ENCODE peak calls at places on chromosomes 3 and 15, in ten cellular contexts. One of them, this sample, is unnamed.

GRCh38 chr3:181880339-181880738 is 168.6 kb downstream of the SOX2 start:
- DNase-seq in HFF-Myc: no peak
- DNase-seq in heart left ventricle: no peak
- DNase-seq in heart right ventricle: no peak
- DNase-seq in WTC11: no peak
- DNase-seq in Calu3: no peak
- DNase-seq in AG09309: no peak
- DNase-seq in right atrium auricular region: no peak
- DNase-seq in left lung: no peak
- DNase-seq in fibroblast of lung: no peak
- DNase-seq in this sample: no peak

GRCh38 chr15:88656760-88657221 is 18.0 kb downstream of the ISG20 start:
- DNase-seq in HFF-Myc: no peak
- DNase-seq in heart left ventricle: no peak
- DNase-seq in heart right ventricle: no peak
- DNase-seq in WTC11: no peak
- DNase-seq in Calu3: no peak
- DNase-seq in AG09309: no peak
- DNase-seq in right atrium auricular region: peak
- DNase-seq in left lung: no peak
- DNase-seq in fibroblast of lung: no peak
- DNase-seq in this sample: no peak

GRCh38 chr3:177443469-177443868 is 246.2 kb upstream of the TBL1XR1 start:
- DNase-seq in HFF-Myc: no peak
- DNase-seq in heart left ventricle: no peak
- DNase-seq in heart right ventricle: no peak
- DNase-seq in WTC11: no peak
- DNase-seq in Calu3: peak
- DNase-seq in AG09309: no peak
- DNase-seq in right atrium auricular region: no peak
- DNase-seq in left lung: no peak
- DNase-seq in fibroblast of lung: peak
- DNase-seq in this sample: peak

GRCh38 chr3:4722103-4722502 is 229.0 kb downstream of the ITPR1 start:
- DNase-seq in HFF-Myc: no peak
- DNase-seq in heart left ventricle: peak
- DNase-seq in heart right ventricle: peak
- DNase-seq in WTC11: no peak
- DNase-seq in Calu3: peak
- DNase-seq in AG09309: peak
- DNase-seq in right atrium auricular region: no peak
- DNase-seq in left lung: no peak
- DNase-seq in fibroblast of lung: peak
- DNase-seq in this sample: peak

GRCh38 chr15:60343221-60343970 is 54.4 kb downstream of the ANXA2 start:
- DNase-seq in HFF-Myc: no peak
- DNase-seq in heart left ventricle: no peak
- DNase-seq in heart right ventricle: no peak
- DNase-seq in WTC11: no peak
- DNase-seq in Calu3: no peak
- DNase-seq in AG09309: no peak
- DNase-seq in right atrium auricular region: no peak
- DNase-seq in left lung: no peak
- DNase-seq in fibroblast of lung: no peak
- DNase-seq in this sample: no peak

GRCh38 chr3:58646503-58646902 is 20.1 kb downstream of the FAM3D start:
- DNase-seq in HFF-Myc: no peak
- DNase-seq in heart left ventricle: no peak
- DNase-seq in heart right ventricle: no peak
- DNase-seq in WTC11: no peak
- DNase-seq in Calu3: no peak
- DNase-seq in AG09309: no peak
- DNase-seq in right atrium auricular region: no peak
- DNase-seq in left lung: no peak
- DNase-seq in fibroblast of lung: no peak
- DNase-seq in this sample: peak

GRCh38 chr15:76177491-76178040 is 117.8 kb downstream of the TMEM266 start:
- DNase-seq in HFF-Myc: no peak
- DNase-seq in heart left ventricle: peak
- DNase-seq in heart right ventricle: peak
- DNase-seq in WTC11: no peak
- DNase-seq in Calu3: peak
- DNase-seq in AG09309: peak
- DNase-seq in right atrium auricular region: no peak
- DNase-seq in left lung: no peak
- DNase-seq in fibroblast of lung: peak
- DNase-seq in this sample: peak

GRCh38 chr3:127568604-127569003 is 21.9 kb downstream of the TPRA1 start:
- DNase-seq in HFF-Myc: no peak
- DNase-seq in heart left ventricle: no peak
- DNase-seq in heart right ventricle: no peak
- DNase-seq in WTC11: no peak
- DNase-seq in Calu3: no peak
- DNase-seq in AG09309: no peak
- DNase-seq in right atrium auricular region: no peak
- DNase-seq in left lung: no peak
- DNase-seq in fibroblast of lung: no peak
- DNase-seq in this sample: no peak

GRCh38 chr3:32154180-32154579 is 47.8 kb downstream of the GPD1L start:
- DNase-seq in HFF-Myc: no peak
- DNase-seq in heart left ventricle: no peak
- DNase-seq in heart right ventricle: no peak
- DNase-seq in WTC11: peak
- DNase-seq in Calu3: no peak
- DNase-seq in AG09309: no peak
- DNase-seq in right atrium auricular region: no peak
- DNase-seq in left lung: no peak
- DNase-seq in fibroblast of lung: no peak
- DNase-seq in this sample: no peak

GRCh38 chr15:22810735-22811338 is 24.4 kb downstream of the NIPA1 start:
- DNase-seq in HFF-Myc: no peak
- DNase-seq in heart left ventricle: no peak
- DNase-seq in heart right ventricle: no peak
- DNase-seq in WTC11: no peak
- DNase-seq in Calu3: no peak
- DNase-seq in AG09309: no peak
- DNase-seq in right atrium auricular region: no peak
- DNase-seq in left lung: no peak
- DNase-seq in fibroblast of lung: no peak
- DNase-seq in this sample: no peak

GRCh38 chr3:108437439-108437838 is 73.0 kb downstream of the MYH15 start:
- DNase-seq in HFF-Myc: no peak
- DNase-seq in heart left ventricle: no peak
- DNase-seq in heart right ventricle: no peak
- DNase-seq in WTC11: no peak
- DNase-seq in Calu3: peak
- DNase-seq in AG09309: no peak
- DNase-seq in right atrium auricular region: no peak
- DNase-seq in left lung: no peak
- DNase-seq in fibroblast of lung: no peak
- DNase-seq in this sample: peak

GRCh38 chr3:142077859-142078500 is 71.4 kb downstream of the TFDP2 start:
- DNase-seq in HFF-Myc: no peak
- DNase-seq in heart left ventricle: no peak
- DNase-seq in heart right ventricle: no peak
- DNase-seq in WTC11: no peak
- DNase-seq in Calu3: no peak
- DNase-seq in AG09309: no peak
- DNase-seq in right atrium auricular region: no peak
- DNase-seq in left lung: peak
- DNase-seq in fibroblast of lung: no peak
- DNase-seq in this sample: no peak

GRCh38 chr3:104180906-104181305 is 1185.8 kb upstream of the ALCAM start:
- DNase-seq in HFF-Myc: no peak
- DNase-seq in heart left ventricle: no peak
- DNase-seq in heart right ventricle: no peak
- DNase-seq in WTC11: no peak
- DNase-seq in Calu3: no peak
- DNase-seq in AG09309: no peak
- DNase-seq in right atrium auricular region: no peak
- DNase-seq in left lung: no peak
- DNase-seq in fibroblast of lung: no peak
- DNase-seq in this sample: no peak

GRCh38 chr3:12460132-12460531 is 24.1 kb upstream of the TSEN2 start:
- DNase-seq in HFF-Myc: no peak
- DNase-seq in heart left ventricle: no peak
- DNase-seq in heart right ventricle: no peak
- DNase-seq in WTC11: no peak
- DNase-seq in Calu3: no peak
- DNase-seq in AG09309: no peak
- DNase-seq in right atrium auricular region: no peak
- DNase-seq in left lung: no peak
- DNase-seq in fibroblast of lung: no peak
- DNase-seq in this sample: no peak

DNA sequence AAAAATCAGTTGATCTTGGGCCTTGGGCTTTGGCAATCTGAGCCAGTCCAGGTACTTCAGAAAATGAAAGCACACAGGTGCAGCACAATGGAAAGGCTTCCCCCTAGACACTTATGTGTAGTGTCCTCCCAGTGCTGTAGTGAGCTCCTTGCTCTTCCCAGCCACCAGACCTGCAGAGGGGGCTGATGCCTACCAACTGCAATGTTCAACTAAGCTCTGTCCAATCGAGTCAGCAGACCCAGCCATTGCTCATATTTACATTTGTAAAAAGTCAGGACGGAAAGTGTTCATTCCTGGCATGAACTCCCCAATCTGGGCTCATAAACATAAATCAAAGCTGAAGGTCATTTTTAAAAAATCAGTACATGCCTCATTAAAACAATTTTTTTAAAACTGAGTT is 73.0 kb downstream of the FOXP1 start:
- DNase-seq in HFF-Myc: no peak
- DNase-seq in heart left ventricle: no peak
- DNase-seq in heart right ventricle: no peak
- DNase-seq in WTC11: no peak
- DNase-seq in Calu3: no peak
- DNase-seq in AG09309: peak
- DNase-seq in right atrium auricular region: no peak
- DNase-seq in left lung: no peak
- DNase-seq in fibroblast of lung: peak
- DNase-seq in this sample: no peak
- TF ChIP-seq CTCF in HFF-Myc: peak
- TF ChIP-seq CTCF in heart left ventricle: no peak
- TF ChIP-seq CTCF in heart right ventricle: no peak
- TF ChIP-seq CTCF in WTC11: no peak
- TF ChIP-seq CTCF in Calu3: no peak
- TF ChIP-seq CTCF in AG09309: peak
- TF ChIP-seq CTCF in right atrium auricular region: no peak
- TF ChIP-seq CTCF in left lung: no peak
- TF ChIP-seq CTCF in fibroblast of lung: no peak
- TF ChIP-seq CTCF in this sample: no peak

DNA sequence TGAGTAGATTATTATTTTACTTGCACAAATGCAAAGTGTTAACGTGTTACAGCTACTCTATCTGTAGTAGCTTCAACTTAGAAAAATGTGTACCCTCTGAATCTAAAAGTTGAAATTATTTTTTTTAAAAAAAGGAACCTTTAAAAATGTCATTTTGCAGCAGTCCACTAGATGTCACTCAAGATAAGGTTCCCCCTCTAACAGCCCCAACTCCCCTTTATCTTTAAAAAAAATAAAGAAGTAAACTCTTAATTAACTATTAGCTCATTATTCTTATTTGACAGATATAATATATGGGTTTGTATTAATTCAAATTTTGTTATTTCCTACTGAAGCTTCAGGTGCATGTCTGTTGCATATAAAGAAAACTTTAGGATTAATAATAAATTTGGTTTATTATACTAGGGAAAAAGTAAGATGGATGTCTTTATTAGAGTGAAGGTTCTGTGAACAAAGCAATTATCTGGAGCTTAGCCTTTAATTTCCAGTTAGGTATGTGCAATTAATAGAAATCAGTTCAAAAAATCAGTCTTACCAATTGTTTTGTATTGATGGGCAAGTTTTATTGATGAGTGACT is 288.5 kb downstream of the VGLL3 start:
- DNase-seq in HFF-Myc: no peak
- DNase-seq in heart left ventricle: no peak
- DNase-seq in heart right ventricle: no peak
- DNase-seq in WTC11: no peak
- DNase-seq in Calu3: no peak
- DNase-seq in AG09309: no peak
- DNase-seq in right atrium auricular region: no peak
- DNase-seq in left lung: no peak
- DNase-seq in fibroblast of lung: peak
- DNase-seq in this sample: peak
- TF ChIP-seq CTCF in HFF-Myc: peak
- TF ChIP-seq CTCF in heart left ventricle: peak
- TF ChIP-seq CTCF in heart right ventricle: no peak
- TF ChIP-seq CTCF in WTC11: peak
- TF ChIP-seq CTCF in Calu3: peak
- TF ChIP-seq CTCF in AG09309: peak
- TF ChIP-seq CTCF in right atrium auricular region: no peak
- TF ChIP-seq CTCF in left lung: peak
- TF ChIP-seq CTCF in fibroblast of lung: peak
- TF ChIP-seq CTCF in this sample: peak

GRCh38 chr3:123307064-123307463 is 105.3 kb downstream of the SEC22A start:
- DNase-seq in HFF-Myc: no peak
- DNase-seq in heart left ventricle: no peak
- DNase-seq in heart right ventricle: no peak
- DNase-seq in WTC11: no peak
- DNase-seq in Calu3: no peak
- DNase-seq in AG09309: no peak
- DNase-seq in right atrium auricular region: no peak
- DNase-seq in left lung: no peak
- DNase-seq in fibroblast of lung: no peak
- DNase-seq in this sample: no peak
- TF ChIP-seq CTCF in HFF-Myc: no peak
- TF ChIP-seq CTCF in heart left ventricle: no peak
- TF ChIP-seq CTCF in heart right ventricle: no peak
- TF ChIP-seq CTCF in WTC11: no peak
- TF ChIP-seq CTCF in Calu3: no peak
- TF ChIP-seq CTCF in AG09309: no peak
- TF ChIP-seq CTCF in right atrium auricular region: no peak
- TF ChIP-seq CTCF in left lung: no peak
- TF ChIP-seq CTCF in fibroblast of lung: no peak
- TF ChIP-seq CTCF in this sample: no peak

DNA sequence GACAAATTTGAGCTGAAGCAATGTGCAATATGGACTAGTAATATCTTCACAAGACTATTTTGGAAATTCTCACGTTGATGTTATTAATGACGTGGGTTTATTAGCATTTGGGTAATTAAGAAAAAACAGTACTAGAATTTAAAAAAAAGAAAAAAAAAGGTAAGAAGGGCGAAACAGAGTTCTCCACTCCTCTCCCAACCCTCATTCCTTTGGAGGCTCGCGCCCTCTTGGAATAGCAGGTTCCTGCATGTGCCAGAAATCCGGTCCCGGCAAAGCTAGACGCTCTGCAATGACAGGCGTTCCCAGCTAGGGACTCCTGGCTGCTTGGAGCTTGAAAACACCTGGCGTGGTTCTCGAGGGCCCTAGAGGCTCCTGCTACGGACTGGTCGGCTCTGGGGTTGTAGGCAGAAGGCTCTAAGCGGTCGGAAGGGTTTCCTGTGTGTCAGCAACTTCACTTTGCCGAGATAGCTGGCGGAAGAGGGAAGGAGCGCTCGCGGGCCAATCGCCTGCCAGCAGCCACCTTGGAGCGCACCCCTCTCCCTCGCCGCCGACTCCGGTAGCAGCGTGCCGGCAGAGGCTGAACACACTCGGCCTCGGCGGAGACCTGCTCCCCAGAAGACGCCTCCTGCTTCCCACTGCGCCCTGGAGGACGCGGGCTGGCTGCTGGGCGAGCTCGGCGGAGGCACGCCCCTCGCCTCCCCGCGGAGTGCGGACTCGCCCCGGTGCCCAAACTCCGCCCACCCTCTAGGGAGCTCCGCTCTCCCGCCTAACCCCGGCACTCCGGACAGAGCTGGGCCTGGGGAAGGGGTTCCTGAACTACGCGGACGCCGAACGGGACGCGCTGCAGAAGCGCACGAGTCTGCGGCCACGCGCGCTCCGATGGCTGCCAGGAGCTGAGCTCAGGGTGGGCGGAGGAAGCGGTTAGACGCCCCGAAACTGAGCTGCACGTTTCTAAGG is at the start of gene P2RY1:
- DNase-seq in HFF-Myc: no peak
- DNase-seq in heart left ventricle: peak
- DNase-seq in heart right ventricle: peak
- DNase-seq in WTC11: peak
- DNase-seq in Calu3: peak
- DNase-seq in AG09309: no peak
- DNase-seq in right atrium auricular region: peak
- DNase-seq in left lung: peak
- DNase-seq in fibroblast of lung: peak
- DNase-seq in this sample: peak
- TF ChIP-seq CTCF in HFF-Myc: no peak
- TF ChIP-seq CTCF in heart left ventricle: no peak
- TF ChIP-seq CTCF in heart right ventricle: no peak
- TF ChIP-seq CTCF in WTC11: no peak
- TF ChIP-seq CTCF in Calu3: peak
- TF ChIP-seq CTCF in AG09309: no peak
- TF ChIP-seq CTCF in right atrium auricular region: peak
- TF ChIP-seq CTCF in left lung: peak
- TF ChIP-seq CTCF in fibroblast of lung: no peak
- TF ChIP-seq CTCF in this sample: no peak